ENCODE peak calls at places on chromosomes 2 and 18, in nine cellular contexts. One of them, this sample, is unnamed.

GRCh38 chr2:29729932-29730331 is 191.5 kb downstream of the ALK start:
- DNase-seq in GDM1: no peak
- DNase-seq in stomach: no peak
- DNase-seq in activated CD4-positive, CD25-positive, alpha-beta regulatory T cell treated with anti-CD3 and anti-CD28 coated beads, Interleukin-2, amount 50 U/mL, for 16 hours: no peak
- DNase-seq in NCI-H2081 treated with DMSO at 0.1 percent for 48 hours: no peak
- DNase-seq in NCI-H2171: no peak
- DNase-seq in kidney glomerular epithelial cell: no peak
- DNase-seq in HepG2: no peak
- DNase-seq in NCI-H2107: no peak
- DNase-seq in this sample: no peak

GRCh38 chr2:221402072-221402471 is 170.0 kb downstream of the EPHA4 start:
- DNase-seq in GDM1: no peak
- DNase-seq in stomach: no peak
- DNase-seq in activated CD4-positive, CD25-positive, alpha-beta regulatory T cell treated with anti-CD3 and anti-CD28 coated beads, Interleukin-2, amount 50 U/mL, for 16 hours: no peak
- DNase-seq in NCI-H2081 treated with DMSO at 0.1 percent for 48 hours: no peak
- DNase-seq in NCI-H2171: no peak
- DNase-seq in kidney glomerular epithelial cell: no peak
- DNase-seq in HepG2: no peak
- DNase-seq in NCI-H2107: no peak
- DNase-seq in this sample: no peak

GRCh38 chr2:109242222-109242653 is 113.2 kb downstream of the SH3RF3 start:
- DNase-seq in GDM1: no peak
- DNase-seq in stomach: no peak
- DNase-seq in activated CD4-positive, CD25-positive, alpha-beta regulatory T cell treated with anti-CD3 and anti-CD28 coated beads, Interleukin-2, amount 50 U/mL, for 16 hours: no peak
- DNase-seq in NCI-H2081 treated with DMSO at 0.1 percent for 48 hours: no peak
- DNase-seq in NCI-H2171: no peak
- DNase-seq in kidney glomerular epithelial cell: no peak
- DNase-seq in HepG2: no peak
- DNase-seq in NCI-H2107: no peak
- DNase-seq in this sample: no peak

GRCh38 chr2:204664708-204665121 is 119.4 kb downstream of the PARD3B start:
- DNase-seq in GDM1: no peak
- DNase-seq in stomach: no peak
- DNase-seq in activated CD4-positive, CD25-positive, alpha-beta regulatory T cell treated with anti-CD3 and anti-CD28 coated beads, Interleukin-2, amount 50 U/mL, for 16 hours: no peak
- DNase-seq in NCI-H2081 treated with DMSO at 0.1 percent for 48 hours: no peak
- DNase-seq in NCI-H2171: no peak
- DNase-seq in kidney glomerular epithelial cell: peak; percentile 86
- DNase-seq in HepG2: peak; percentile 60
- DNase-seq in NCI-H2107: no peak
- DNase-seq in this sample: no peak

GRCh38 chr2:180385601-180386201 is 378.6 kb upstream of the CWC22 start:
- DNase-seq in GDM1: no peak
- DNase-seq in stomach: no peak
- DNase-seq in activated CD4-positive, CD25-positive, alpha-beta regulatory T cell treated with anti-CD3 and anti-CD28 coated beads, Interleukin-2, amount 50 U/mL, for 16 hours: no peak
- DNase-seq in NCI-H2081 treated with DMSO at 0.1 percent for 48 hours: no peak
- DNase-seq in NCI-H2171: no peak
- DNase-seq in kidney glomerular epithelial cell: no peak
- DNase-seq in HepG2: no peak
- DNase-seq in NCI-H2107: no peak
- DNase-seq in this sample: no peak

GRCh38 chr2:225113356-225114015 is 71.2 kb upstream of the DOCK10 start:
- DNase-seq in GDM1: no peak
- DNase-seq in stomach: no peak
- DNase-seq in activated CD4-positive, CD25-positive, alpha-beta regulatory T cell treated with anti-CD3 and anti-CD28 coated beads, Interleukin-2, amount 50 U/mL, for 16 hours: no peak
- DNase-seq in NCI-H2081 treated with DMSO at 0.1 percent for 48 hours: no peak
- DNase-seq in NCI-H2171: peak; percentile 60
- DNase-seq in kidney glomerular epithelial cell: no peak
- DNase-seq in HepG2: no peak
- DNase-seq in NCI-H2107: no peak
- DNase-seq in this sample: no peak

GRCh38 chr2:144252694-144253093 is 267.2 kb downstream of the ZEB2 start:
- DNase-seq in GDM1: no peak
- DNase-seq in stomach: no peak
- DNase-seq in activated CD4-positive, CD25-positive, alpha-beta regulatory T cell treated with anti-CD3 and anti-CD28 coated beads, Interleukin-2, amount 50 U/mL, for 16 hours: no peak
- DNase-seq in NCI-H2081 treated with DMSO at 0.1 percent for 48 hours: no peak
- DNase-seq in NCI-H2171: no peak
- DNase-seq in kidney glomerular epithelial cell: no peak
- DNase-seq in HepG2: no peak
- DNase-seq in NCI-H2107: no peak
- DNase-seq in this sample: no peak

GRCh38 chr2:232888099-232888836 is 18.2 kb downstream of the SNORC start:
- DNase-seq in GDM1: no peak
- DNase-seq in stomach: no peak
- DNase-seq in activated CD4-positive, CD25-positive, alpha-beta regulatory T cell treated with anti-CD3 and anti-CD28 coated beads, Interleukin-2, amount 50 U/mL, for 16 hours: no peak
- DNase-seq in NCI-H2081 treated with DMSO at 0.1 percent for 48 hours: no peak
- DNase-seq in NCI-H2171: no peak
- DNase-seq in kidney glomerular epithelial cell: no peak
- DNase-seq in HepG2: no peak
- DNase-seq in NCI-H2107: no peak
- DNase-seq in this sample: no peak

GRCh38 chr18:39318462-39318861 is 1752.9 kb upstream of the CELF4 start:
- DNase-seq in GDM1: no peak
- DNase-seq in stomach: no peak
- DNase-seq in activated CD4-positive, CD25-positive, alpha-beta regulatory T cell treated with anti-CD3 and anti-CD28 coated beads, Interleukin-2, amount 50 U/mL, for 16 hours: no peak
- DNase-seq in NCI-H2081 treated with DMSO at 0.1 percent for 48 hours: no peak
- DNase-seq in NCI-H2171: no peak
- DNase-seq in kidney glomerular epithelial cell: no peak
- DNase-seq in HepG2: no peak
- DNase-seq in NCI-H2107: no peak
- DNase-seq in this sample: no peak

GRCh38 chr2:27800856-27801255 is 29.3 kb downstream of the MRPL33 start:
- DNase-seq in GDM1: no peak
- DNase-seq in stomach: no peak
- DNase-seq in activated CD4-positive, CD25-positive, alpha-beta regulatory T cell treated with anti-CD3 and anti-CD28 coated beads, Interleukin-2, amount 50 U/mL, for 16 hours: no peak
- DNase-seq in NCI-H2081 treated with DMSO at 0.1 percent for 48 hours: no peak
- DNase-seq in NCI-H2171: no peak
- DNase-seq in kidney glomerular epithelial cell: no peak
- DNase-seq in HepG2: no peak
- DNase-seq in NCI-H2107: no peak
- DNase-seq in this sample: no peak

GRCh38 chr2:227411320-227411989 is 23.7 kb upstream of the SCYGR1 start:
- DNase-seq in GDM1: no peak
- DNase-seq in stomach: no peak
- DNase-seq in activated CD4-positive, CD25-positive, alpha-beta regulatory T cell treated with anti-CD3 and anti-CD28 coated beads, Interleukin-2, amount 50 U/mL, for 16 hours: peak; percentile 14
- DNase-seq in NCI-H2081 treated with DMSO at 0.1 percent for 48 hours: no peak
- DNase-seq in NCI-H2171: no peak
- DNase-seq in kidney glomerular epithelial cell: peak; percentile 20
- DNase-seq in HepG2: no peak
- DNase-seq in NCI-H2107: no peak
- DNase-seq in this sample: no peak

GRCh38 chr18:78980777-78981651 is 1.4 kb downstream of the SALL3 start:
- DNase-seq in GDM1: no peak
- DNase-seq in stomach: no peak
- DNase-seq in activated CD4-positive, CD25-positive, alpha-beta regulatory T cell treated with anti-CD3 and anti-CD28 coated beads, Interleukin-2, amount 50 U/mL, for 16 hours: no peak
- DNase-seq in NCI-H2081 treated with DMSO at 0.1 percent for 48 hours: no peak
- DNase-seq in NCI-H2171: no peak
- DNase-seq in kidney glomerular epithelial cell: no peak
- DNase-seq in HepG2: no peak
- DNase-seq in NCI-H2107: no peak
- DNase-seq in this sample: no peak

GRCh38 chr2:107258538-107258937 is 372.6 kb upstream of the ST6GAL2 start:
- DNase-seq in GDM1: no peak
- DNase-seq in stomach: no peak
- DNase-seq in activated CD4-positive, CD25-positive, alpha-beta regulatory T cell treated with anti-CD3 and anti-CD28 coated beads, Interleukin-2, amount 50 U/mL, for 16 hours: no peak
- DNase-seq in NCI-H2081 treated with DMSO at 0.1 percent for 48 hours: no peak
- DNase-seq in NCI-H2171: no peak
- DNase-seq in kidney glomerular epithelial cell: no peak
- DNase-seq in HepG2: no peak
- DNase-seq in NCI-H2107: no peak
- DNase-seq in this sample: no peak

GRCh38 chr2:74919827-74920226 is 38.6 kb upstream of the POLE4 start:
- DNase-seq in GDM1: peak; percentile 11
- DNase-seq in stomach: peak; percentile 68
- DNase-seq in activated CD4-positive, CD25-positive, alpha-beta regulatory T cell treated with anti-CD3 and anti-CD28 coated beads, Interleukin-2, amount 50 U/mL, for 16 hours: peak; percentile 52
- DNase-seq in NCI-H2081 treated with DMSO at 0.1 percent for 48 hours: no peak
- DNase-seq in NCI-H2171: peak; percentile 64
- DNase-seq in kidney glomerular epithelial cell: peak; percentile 23
- DNase-seq in HepG2: peak; percentile 31
- DNase-seq in NCI-H2107: peak; percentile 57
- DNase-seq in this sample: peak; percentile 19

GRCh38 chr18:49020621-49021021 is 69.9 kb upstream of the SMAD7 start:
- DNase-seq in GDM1: no peak
- DNase-seq in stomach: peak; percentile 23
- DNase-seq in activated CD4-positive, CD25-positive, alpha-beta regulatory T cell treated with anti-CD3 and anti-CD28 coated beads, Interleukin-2, amount 50 U/mL, for 16 hours: no peak
- DNase-seq in NCI-H2081 treated with DMSO at 0.1 percent for 48 hours: no peak
- DNase-seq in NCI-H2171: no peak
- DNase-seq in kidney glomerular epithelial cell: no peak
- DNase-seq in HepG2: no peak
- DNase-seq in NCI-H2107: no peak
- DNase-seq in this sample: no peak

GRCh38 chr2:30979822-30980245 is 158.4 kb downstream of the GALNT14 start:
- DNase-seq in GDM1: no peak
- DNase-seq in stomach: no peak
- DNase-seq in activated CD4-positive, CD25-positive, alpha-beta regulatory T cell treated with anti-CD3 and anti-CD28 coated beads, Interleukin-2, amount 50 U/mL, for 16 hours: no peak
- DNase-seq in NCI-H2081 treated with DMSO at 0.1 percent for 48 hours: no peak
- DNase-seq in NCI-H2171: no peak
- DNase-seq in kidney glomerular epithelial cell: peak; percentile 93
- DNase-seq in HepG2: no peak
- DNase-seq in NCI-H2107: no peak
- DNase-seq in this sample: no peak

GRCh38 chr2:101175991-101176390 is 24.8 kb upstream of the TBC1D8 start:
- DNase-seq in GDM1: no peak
- DNase-seq in stomach: no peak
- DNase-seq in activated CD4-positive, CD25-positive, alpha-beta regulatory T cell treated with anti-CD3 and anti-CD28 coated beads, Interleukin-2, amount 50 U/mL, for 16 hours: no peak
- DNase-seq in NCI-H2081 treated with DMSO at 0.1 percent for 48 hours: no peak
- DNase-seq in NCI-H2171: no peak
- DNase-seq in kidney glomerular epithelial cell: peak; percentile 84
- DNase-seq in HepG2: peak; percentile 86
- DNase-seq in NCI-H2107: no peak
- DNase-seq in this sample: no peak

GRCh38 chr2:223841436-223842180 is 4.2 kb upstream of the AP1S3 start:
- DNase-seq in GDM1: no peak
- DNase-seq in stomach: no peak
- DNase-seq in activated CD4-positive, CD25-positive, alpha-beta regulatory T cell treated with anti-CD3 and anti-CD28 coated beads, Interleukin-2, amount 50 U/mL, for 16 hours: no peak
- DNase-seq in NCI-H2081 treated with DMSO at 0.1 percent for 48 hours: no peak
- DNase-seq in NCI-H2171: no peak
- DNase-seq in kidney glomerular epithelial cell: no peak
- DNase-seq in HepG2: no peak
- DNase-seq in NCI-H2107: no peak
- DNase-seq in this sample: no peak

GRCh38 chr2:157264099-157264498 is 6.6 kb downstream of the GALNT5 start:
- DNase-seq in GDM1: no peak
- DNase-seq in stomach: no peak
- DNase-seq in activated CD4-positive, CD25-positive, alpha-beta regulatory T cell treated with anti-CD3 and anti-CD28 coated beads, Interleukin-2, amount 50 U/mL, for 16 hours: no peak
- DNase-seq in NCI-H2081 treated with DMSO at 0.1 percent for 48 hours: no peak
- DNase-seq in NCI-H2171: no peak
- DNase-seq in kidney glomerular epithelial cell: no peak
- DNase-seq in HepG2: no peak
- DNase-seq in NCI-H2107: no peak
- DNase-seq in this sample: no peak